ENCODE peak calls at places on chromosomes 16 and 17, in seven cellular contexts. One of them, this sample, is unnamed.

GRCh38 chr16:81401035-81401950 is 43.3 kb upstream of the CMIP start:
- DNase-seq in progenitor cell of endocrine pancreas: no peak
- DNase-seq in fibroblast of mammary gland: peak
- DNase-seq in kidney epithelial cell: no peak
- DNase-seq in GM12865: no peak
- DNase-seq in neural crest cell: no peak
- DNase-seq in fibroblast of lung: peak
- DNase-seq in this sample: no peak

GRCh38 chr17:38552343-38552742 is 53.4 kb downstream of the SRCIN1 start:
- DNase-seq in progenitor cell of endocrine pancreas: no peak
- DNase-seq in fibroblast of mammary gland: no peak
- DNase-seq in kidney epithelial cell: no peak
- DNase-seq in GM12865: no peak
- DNase-seq in neural crest cell: no peak
- DNase-seq in fibroblast of lung: no peak
- DNase-seq in this sample: no peak

GRCh38 chr17:1912146-1912545 is 82.3 kb downstream of the RPA1 start:
- DNase-seq in progenitor cell of endocrine pancreas: no peak
- DNase-seq in fibroblast of mammary gland: no peak
- DNase-seq in kidney epithelial cell: no peak
- DNase-seq in GM12865: no peak
- DNase-seq in neural crest cell: no peak
- DNase-seq in fibroblast of lung: no peak
- DNase-seq in this sample: no peak

GRCh38 chr16:87496101-87496801 is 3.4 kb upstream of the ZCCHC14 start:
- DNase-seq in progenitor cell of endocrine pancreas: no peak
- DNase-seq in fibroblast of mammary gland: no peak
- DNase-seq in kidney epithelial cell: no peak
- DNase-seq in GM12865: peak
- DNase-seq in neural crest cell: no peak
- DNase-seq in fibroblast of lung: no peak
- DNase-seq in this sample: no peak

GRCh38 chr16:66414891-66415290 is 12.2 kb upstream of the BEAN1 start:
- DNase-seq in progenitor cell of endocrine pancreas: no peak
- DNase-seq in fibroblast of mammary gland: peak
- DNase-seq in kidney epithelial cell: no peak
- DNase-seq in GM12865: no peak
- DNase-seq in neural crest cell: no peak
- DNase-seq in fibroblast of lung: no peak
- DNase-seq in this sample: no peak

GRCh38 chr16:24045641-24046040 is 209.9 kb downstream of the PRKCB start:
- DNase-seq in progenitor cell of endocrine pancreas: peak
- DNase-seq in fibroblast of mammary gland: no peak
- DNase-seq in kidney epithelial cell: no peak
- DNase-seq in GM12865: no peak
- DNase-seq in neural crest cell: peak
- DNase-seq in fibroblast of lung: no peak
- DNase-seq in this sample: no peak

GRCh38 chr17:44898768-44899073 is 524 bp downstream of the EFTUD2 start:
- DNase-seq in progenitor cell of endocrine pancreas: no peak
- DNase-seq in fibroblast of mammary gland: peak
- DNase-seq in kidney epithelial cell: no peak
- DNase-seq in GM12865: peak
- DNase-seq in neural crest cell: no peak
- DNase-seq in fibroblast of lung: no peak
- DNase-seq in this sample: no peak

GRCh38 chr16:77993586-77993985 is 28.8 kb upstream of the CLEC3A start:
- DNase-seq in progenitor cell of endocrine pancreas: no peak
- DNase-seq in fibroblast of mammary gland: peak
- DNase-seq in kidney epithelial cell: no peak
- DNase-seq in GM12865: no peak
- DNase-seq in neural crest cell: no peak
- DNase-seq in fibroblast of lung: peak
- DNase-seq in this sample: no peak

GRCh38 chr17:15289285-15290185 is 24.4 kb upstream of the PMP22 start:
- DNase-seq in progenitor cell of endocrine pancreas: no peak
- DNase-seq in fibroblast of mammary gland: peak
- DNase-seq in kidney epithelial cell: no peak
- DNase-seq in GM12865: no peak
- DNase-seq in neural crest cell: no peak
- DNase-seq in fibroblast of lung: peak
- DNase-seq in this sample: no peak

GRCh38 chr16:16083421-16084156 is 134.2 kb downstream of the ABCC1 start:
- DNase-seq in progenitor cell of endocrine pancreas: no peak
- DNase-seq in fibroblast of mammary gland: peak
- DNase-seq in kidney epithelial cell: peak
- DNase-seq in GM12865: peak
- DNase-seq in neural crest cell: no peak
- DNase-seq in fibroblast of lung: peak
- DNase-seq in this sample: no peak

GRCh38 chr17:79083191-79083971 is 8.8 kb downstream of the ENGASE start:
- DNase-seq in progenitor cell of endocrine pancreas: no peak
- DNase-seq in fibroblast of mammary gland: no peak
- DNase-seq in kidney epithelial cell: no peak
- DNase-seq in GM12865: no peak
- DNase-seq in neural crest cell: no peak
- DNase-seq in fibroblast of lung: no peak
- DNase-seq in this sample: no peak

GRCh38 chr17:62718420-62718819 is 89.7 kb downstream of the MARCHF10 start:
- DNase-seq in progenitor cell of endocrine pancreas: no peak
- DNase-seq in fibroblast of mammary gland: peak
- DNase-seq in kidney epithelial cell: peak
- DNase-seq in GM12865: no peak
- DNase-seq in neural crest cell: no peak
- DNase-seq in fibroblast of lung: peak
- DNase-seq in this sample: no peak

GRCh38 chr17:65123757-65124675 is 13.2 kb upstream of the RGS9 start:
- DNase-seq in progenitor cell of endocrine pancreas: no peak
- DNase-seq in fibroblast of mammary gland: peak
- DNase-seq in kidney epithelial cell: no peak
- DNase-seq in GM12865: no peak
- DNase-seq in neural crest cell: no peak
- DNase-seq in fibroblast of lung: peak
- DNase-seq in this sample: no peak

GRCh38 chr17:54063639-54064038 is 240.9 kb downstream of the KIF2B start:
- DNase-seq in progenitor cell of endocrine pancreas: no peak
- DNase-seq in fibroblast of mammary gland: no peak
- DNase-seq in kidney epithelial cell: no peak
- DNase-seq in GM12865: no peak
- DNase-seq in neural crest cell: no peak
- DNase-seq in fibroblast of lung: no peak
- DNase-seq in this sample: no peak

GRCh38 chr17:520447-521167 is 168.0 kb upstream of the RPH3AL start:
- DNase-seq in progenitor cell of endocrine pancreas: no peak
- DNase-seq in fibroblast of mammary gland: no peak
- DNase-seq in kidney epithelial cell: peak
- DNase-seq in GM12865: no peak
- DNase-seq in neural crest cell: no peak
- DNase-seq in fibroblast of lung: no peak
- DNase-seq in this sample: peak

GRCh38 chr17:30232015-30232821 is 3.3 kb downstream of the SLC6A4 start:
- DNase-seq in progenitor cell of endocrine pancreas: no peak
- DNase-seq in fibroblast of mammary gland: no peak
- DNase-seq in kidney epithelial cell: no peak
- DNase-seq in GM12865: no peak
- DNase-seq in neural crest cell: no peak
- DNase-seq in fibroblast of lung: no peak
- DNase-seq in this sample: no peak

GRCh38 chr16:16871196-16871595 is 492.3 kb downstream of the NPIPA7 start:
- DNase-seq in progenitor cell of endocrine pancreas: no peak
- DNase-seq in fibroblast of mammary gland: no peak
- DNase-seq in kidney epithelial cell: no peak
- DNase-seq in GM12865: no peak
- DNase-seq in neural crest cell: no peak
- DNase-seq in fibroblast of lung: no peak
- DNase-seq in this sample: no peak

GRCh38 chr16:11914210-11914758 is 1.5 kb downstream of the GSPT1 start:
- DNase-seq in progenitor cell of endocrine pancreas: no peak
- DNase-seq in fibroblast of mammary gland: no peak
- DNase-seq in kidney epithelial cell: no peak
- DNase-seq in GM12865: peak
- DNase-seq in neural crest cell: no peak
- DNase-seq in fibroblast of lung: peak
- DNase-seq in this sample: no peak

GRCh38 chr17:28549274-28550132 is 2.9 kb downstream of the UNC119 start:
- DNase-seq in progenitor cell of endocrine pancreas: no peak
- DNase-seq in fibroblast of mammary gland: no peak
- DNase-seq in kidney epithelial cell: no peak
- DNase-seq in GM12865: peak
- DNase-seq in neural crest cell: no peak
- DNase-seq in fibroblast of lung: no peak
- DNase-seq in this sample: peak

GRCh38 chr17:17757391-17757791 is 76.1 kb downstream of the RAI1 start:
- DNase-seq in progenitor cell of endocrine pancreas: no peak
- DNase-seq in fibroblast of mammary gland: no peak
- DNase-seq in kidney epithelial cell: no peak
- DNase-seq in GM12865: peak
- DNase-seq in neural crest cell: no peak
- DNase-seq in fibroblast of lung: no peak
- DNase-seq in this sample: no peak

GRCh38 chr17:73411330-73411747 is 99.5 kb upstream of the CDC42EP4 start:
- DNase-seq in progenitor cell of endocrine pancreas: no peak
- DNase-seq in fibroblast of mammary gland: no peak
- DNase-seq in kidney epithelial cell: no peak
- DNase-seq in GM12865: no peak
- DNase-seq in neural crest cell: no peak
- DNase-seq in fibroblast of lung: no peak
- DNase-seq in this sample: no peak

GRCh38 chr17:4785311-4786110 is 653 bp downstream of the VMO1 start:
- DNase-seq in progenitor cell of endocrine pancreas: no peak
- DNase-seq in fibroblast of mammary gland: no peak
- DNase-seq in kidney epithelial cell: no peak
- DNase-seq in GM12865: no peak
- DNase-seq in neural crest cell: no peak
- DNase-seq in fibroblast of lung: no peak
- DNase-seq in this sample: no peak

GRCh38 chr16:69820926-69821541 is 58.9 kb downstream of the WWP2 start:
- DNase-seq in progenitor cell of endocrine pancreas: no peak
- DNase-seq in fibroblast of mammary gland: peak
- DNase-seq in kidney epithelial cell: no peak
- DNase-seq in GM12865: no peak
- DNase-seq in neural crest cell: no peak
- DNase-seq in fibroblast of lung: peak
- DNase-seq in this sample: no peak

GRCh38 chr17:33874617-33875060 is 380.4 kb upstream of the CCL2 start:
- DNase-seq in progenitor cell of endocrine pancreas: no peak
- DNase-seq in fibroblast of mammary gland: no peak
- DNase-seq in kidney epithelial cell: no peak
- DNase-seq in GM12865: no peak
- DNase-seq in neural crest cell: no peak
- DNase-seq in fibroblast of lung: no peak
- DNase-seq in this sample: peak

GRCh38 chr16:68265078-68265925 is 976 bp downstream of the SLC7A6 start:
- DNase-seq in progenitor cell of endocrine pancreas: no peak
- DNase-seq in fibroblast of mammary gland: peak
- DNase-seq in kidney epithelial cell: peak
- DNase-seq in GM12865: peak
- DNase-seq in neural crest cell: no peak
- DNase-seq in fibroblast of lung: peak
- DNase-seq in this sample: no peak

GRCh38 chr17:31467502-31468256 is 76.2 kb downstream of the RAB11FIP4 start:
- DNase-seq in progenitor cell of endocrine pancreas: no peak
- DNase-seq in fibroblast of mammary gland: no peak
- DNase-seq in kidney epithelial cell: no peak
- DNase-seq in GM12865: no peak
- DNase-seq in neural crest cell: no peak
- DNase-seq in fibroblast of lung: no peak
- DNase-seq in this sample: no peak

GRCh38 chr17:19709841-19710240 is 6.5 kb downstream of the SLC47A2 start:
- DNase-seq in progenitor cell of endocrine pancreas: no peak
- DNase-seq in fibroblast of mammary gland: no peak
- DNase-seq in kidney epithelial cell: no peak
- DNase-seq in GM12865: no peak
- DNase-seq in neural crest cell: no peak
- DNase-seq in fibroblast of lung: no peak
- DNase-seq in this sample: no peak

GRCh38 chr17:75589017-75589918 is 1.7 kb downstream of the MYO15B start:
- DNase-seq in progenitor cell of endocrine pancreas: peak
- DNase-seq in fibroblast of mammary gland: peak
- DNase-seq in kidney epithelial cell: no peak
- DNase-seq in GM12865: peak
- DNase-seq in neural crest cell: peak
- DNase-seq in fibroblast of lung: peak
- DNase-seq in this sample: peak
- TF ChIP-seq CTCF in progenitor cell of endocrine pancreas: peak
- TF ChIP-seq CTCF in fibroblast of mammary gland: peak
- TF ChIP-seq CTCF in kidney epithelial cell: no peak
- TF ChIP-seq CTCF in GM12865: peak
- TF ChIP-seq CTCF in neural crest cell: peak
- TF ChIP-seq CTCF in fibroblast of lung: peak
- TF ChIP-seq CTCF in this sample: peak

DNA sequence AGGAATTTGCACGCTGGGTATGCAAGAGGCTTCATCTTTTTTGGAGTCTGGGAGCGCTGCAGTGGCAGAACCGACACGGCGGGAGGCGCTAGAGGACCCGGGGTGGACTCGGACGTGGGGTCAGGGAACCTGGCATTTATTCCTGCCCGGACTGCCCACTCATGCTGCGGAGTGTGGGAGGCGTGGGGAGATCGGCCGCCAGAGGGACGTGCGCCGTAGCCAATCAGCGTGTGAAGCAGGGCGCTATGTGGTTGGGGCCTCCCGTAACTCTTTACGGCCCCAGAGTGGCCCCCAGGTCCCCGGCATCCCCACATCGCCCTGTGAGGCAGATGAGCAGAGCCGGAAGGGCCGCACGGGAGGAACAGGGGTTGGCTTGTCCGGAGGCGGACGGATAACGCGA is 11.2 kb downstream of the FLYWCH2 start:
- DNase-seq in progenitor cell of endocrine pancreas: no peak
- DNase-seq in fibroblast of mammary gland: peak
- DNase-seq in kidney epithelial cell: no peak
- DNase-seq in GM12865: no peak
- DNase-seq in neural crest cell: no peak
- DNase-seq in fibroblast of lung: no peak
- DNase-seq in this sample: no peak
- TF ChIP-seq CTCF in progenitor cell of endocrine pancreas: no peak
- TF ChIP-seq CTCF in fibroblast of mammary gland: peak
- TF ChIP-seq CTCF in kidney epithelial cell: peak
- TF ChIP-seq CTCF in GM12865: no peak
- TF ChIP-seq CTCF in neural crest cell: no peak
- TF ChIP-seq CTCF in fibroblast of lung: no peak
- TF ChIP-seq CTCF in this sample: no peak

GRCh38 chr17:7644768-7645167 is 6.0 kb upstream of the ATP1B2 start:
- DNase-seq in progenitor cell of endocrine pancreas: no peak
- DNase-seq in fibroblast of mammary gland: no peak
- DNase-seq in kidney epithelial cell: no peak
- DNase-seq in GM12865: peak
- DNase-seq in neural crest cell: no peak
- DNase-seq in fibroblast of lung: no peak
- DNase-seq in this sample: peak
- TF ChIP-seq CTCF in progenitor cell of endocrine pancreas: no peak
- TF ChIP-seq CTCF in fibroblast of mammary gland: no peak
- TF ChIP-seq CTCF in kidney epithelial cell: no peak
- TF ChIP-seq CTCF in GM12865: no peak
- TF ChIP-seq CTCF in neural crest cell: no peak
- TF ChIP-seq CTCF in fibroblast of lung: no peak
- TF ChIP-seq CTCF in this sample: no peak

DNA sequence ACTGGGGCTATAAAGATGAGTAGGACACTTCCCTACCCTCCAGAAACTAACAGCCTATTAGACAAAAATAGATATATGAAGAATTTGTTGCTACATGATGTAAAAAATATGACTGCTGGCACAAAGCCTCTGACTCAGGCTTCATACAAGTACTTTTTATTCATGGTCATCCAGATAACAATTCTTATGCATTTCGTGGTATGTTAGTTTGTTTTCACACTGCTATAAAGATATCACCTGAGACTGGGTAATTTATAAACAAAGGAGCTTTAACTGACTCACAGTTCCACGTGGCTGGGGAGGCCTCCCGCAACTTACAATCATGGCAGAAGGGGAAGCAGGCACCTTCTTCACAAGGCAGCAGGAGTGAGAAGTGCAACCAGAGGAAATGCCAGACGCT is 112.5 kb upstream of the HLF start:
- DNase-seq in progenitor cell of endocrine pancreas: no peak
- DNase-seq in fibroblast of mammary gland: peak
- DNase-seq in kidney epithelial cell: no peak
- DNase-seq in GM12865: no peak
- DNase-seq in neural crest cell: no peak
- DNase-seq in fibroblast of lung: peak
- DNase-seq in this sample: no peak
- TF ChIP-seq CTCF in progenitor cell of endocrine pancreas: no peak
- TF ChIP-seq CTCF in fibroblast of mammary gland: no peak
- TF ChIP-seq CTCF in kidney epithelial cell: no peak
- TF ChIP-seq CTCF in GM12865: no peak
- TF ChIP-seq CTCF in neural crest cell: no peak
- TF ChIP-seq CTCF in fibroblast of lung: no peak
- TF ChIP-seq CTCF in this sample: no peak

This sample was measured in CD14-positive monocyte.